ENCODE peak calls at places on chromosomes 13 and 19, in five cellular contexts. E, Q, F, A and T are unnamed samples.

GRCh38 chr19:531753-532571 is at the start of gene CDC34:
- DNase-seq in Q (no peak), E (peak), F (peak), A (no peak), T (no peak)

GRCh38 chr13:113620036-113620435 is 35.5 kb downstream of the TFDP1 start:
- DNase-seq in E (no peak), Q (no peak), A (peak), F (no peak), T (no peak)

GRCh38 chr13:98301721-98302120 is 124.7 kb upstream of the RNF113B start:
- DNase-seq in E (no peak), F (no peak), A (no peak), Q (no peak), T (no peak)

GRCh38 chr13:114315074-114315785 is 927 bp downstream of the CHAMP1 start:
- DNase-seq in F (no peak), Q (no peak), E (no peak), A (no peak), T (no peak)

GRCh38 chr19:2967972-2968371 is 9.4 kb upstream of the TLE6 start:
- DNase-seq in F (no peak), E (no peak), Q (no peak), A (no peak), T (no peak)

GRCh38 chr13:100394005-100394695 is 194.4 kb downstream of the GGACT start:
- DNase-seq in Q (peak), F (no peak), A (no peak), E (no peak), T (no peak)

GRCh38 chr19:10892256-10892655 is 20.9 kb downstream of the CARM1 start:
- DNase-seq in E (no peak), Q (no peak), F (no peak), A (no peak), T (no peak)

GRCh38 chr19:53553865-53554791 is 16.2 kb downstream of the ZNF331 start:
- DNase-seq in A (peak), Q (peak), F (peak), E (no peak), T (peak)

GRCh38 chr19:1756705-1757445 is 3.6 kb downstream of the ONECUT3 start:
- DNase-seq in F (peak), Q (no peak), A (no peak), E (no peak), T (no peak)

GRCh38 chr13:110539894-110540293 is 21.6 kb downstream of the RAB20 start:
- DNase-seq in A (no peak), F (no peak), E (no peak), Q (no peak), T (no peak)

GRCh38 chr13:23772717-23773116 is 116.5 kb downstream of the MIPEP start:
- DNase-seq in A (no peak), F (no peak), E (no peak), Q (no peak), T (no peak)